ENCODE peak calls at places on chromosomes 2 and 18, in five cellular contexts. One of them, this sample, is unnamed.

GRCh38 chr2:47784349-47784851 is 1.5 kb downstream of the MSH6 start:
- DNase-seq in H9: no peak
- DNase-seq in IMR-90: peak; percentile 34
- DNase-seq in H1: no peak
- DNase-seq in mesendoderm: peak; percentile 47
- DNase-seq in this sample: peak; percentile 70

GRCh38 chr18:27735117-27735516 is 441.8 kb downstream of the CDH2 start:
- DNase-seq in H9: no peak
- DNase-seq in IMR-90: no peak
- DNase-seq in H1: no peak
- DNase-seq in mesendoderm: no peak
- DNase-seq in this sample: no peak

GRCh38 chr2:73987109-73987947 is 2.6 kb downstream of the TET3 start:
- DNase-seq in H9: no peak
- DNase-seq in IMR-90: peak; percentile 62
- DNase-seq in H1: no peak
- DNase-seq in mesendoderm: no peak
- DNase-seq in this sample: peak; percentile 55

GRCh38 chr2:105118960-105119359 is 81.1 kb downstream of the MRPS9 start:
- DNase-seq in H9: peak; percentile 76
- DNase-seq in IMR-90: no peak
- DNase-seq in H1: no peak
- DNase-seq in mesendoderm: peak; percentile 63
- DNase-seq in this sample: peak; percentile 13

GRCh38 chr2:62305421-62306176 is 109.7 kb downstream of the B3GNT2 start:
- DNase-seq in H9: no peak
- DNase-seq in IMR-90: no peak
- DNase-seq in H1: no peak
- DNase-seq in mesendoderm: peak; percentile 65
- DNase-seq in this sample: peak; percentile 48

GRCh38 chr2:223909048-223909741 is 35.9 kb downstream of the WDFY1 start:
- DNase-seq in H9: no peak
- DNase-seq in IMR-90: no peak
- DNase-seq in H1: no peak
- DNase-seq in mesendoderm: no peak
- DNase-seq in this sample: no peak

GRCh38 chr2:238942080-238942761 is 94.3 kb downstream of the TWIST2 start:
- DNase-seq in H9: peak; percentile 12
- DNase-seq in IMR-90: no peak
- DNase-seq in H1: no peak
- DNase-seq in mesendoderm: no peak
- DNase-seq in this sample: no peak

GRCh38 chr18:34647251-34647650 is 62.8 kb upstream of the DTNA start:
- DNase-seq in H9: peak; percentile 82
- DNase-seq in IMR-90: no peak
- DNase-seq in H1: no peak
- DNase-seq in mesendoderm: peak; percentile 96
- DNase-seq in this sample: no peak

GRCh38 chr18:6222271-6222670 is 192.4 kb downstream of the L3MBTL4 start:
- DNase-seq in H9: no peak
- DNase-seq in IMR-90: no peak
- DNase-seq in H1: no peak
- DNase-seq in mesendoderm: no peak
- DNase-seq in this sample: no peak

GRCh38 chr2:176281267-176281666 is 12.0 kb downstream of the MTX2 start:
- DNase-seq in H9: no peak
- DNase-seq in IMR-90: peak; percentile 61
- DNase-seq in H1: no peak
- DNase-seq in mesendoderm: no peak
- DNase-seq in this sample: peak; percentile 8

GRCh38 chr2:45382744-45383143 is 228.3 kb downstream of the SRBD1 start:
- DNase-seq in H9: no peak
- DNase-seq in IMR-90: peak; percentile 65
- DNase-seq in H1: no peak
- DNase-seq in mesendoderm: no peak
- DNase-seq in this sample: peak; percentile 5

GRCh38 chr18:51211552-51211951 is 14.1 kb upstream of the MEX3C start:
- DNase-seq in H9: no peak
- DNase-seq in IMR-90: peak; percentile 59
- DNase-seq in H1: no peak
- DNase-seq in mesendoderm: no peak
- DNase-seq in this sample: peak; percentile 66

GRCh38 chr2:5690718-5691658 is 1.2 kb upstream of the SOX11 start:
- DNase-seq in H9: peak; percentile 81
- DNase-seq in IMR-90: peak; percentile 66
- DNase-seq in H1: no peak
- DNase-seq in mesendoderm: peak; percentile 90
- DNase-seq in this sample: peak; percentile 64

GRCh38 chr18:25842665-25843064 is 247.7 kb downstream of the SS18 start:
- DNase-seq in H9: no peak
- DNase-seq in IMR-90: no peak
- DNase-seq in H1: no peak
- DNase-seq in mesendoderm: no peak
- DNase-seq in this sample: no peak

GRCh38 chr2:203534486-203535077 is 519 bp downstream of the RAPH1 start:
- DNase-seq in H9: no peak
- DNase-seq in IMR-90: no peak
- DNase-seq in H1: no peak
- DNase-seq in mesendoderm: no peak
- DNase-seq in this sample: peak; percentile 54

GRCh38 chr18:72738136-72738535 is 129.7 kb downstream of the NETO1 start:
- DNase-seq in H9: no peak
- DNase-seq in IMR-90: no peak
- DNase-seq in H1: no peak
- DNase-seq in mesendoderm: no peak
- DNase-seq in this sample: no peak

GRCh38 chr2:63488118-63488713 is 100.1 kb downstream of the WDPCP start:
- DNase-seq in H9: no peak
- DNase-seq in IMR-90: peak; percentile 46
- DNase-seq in H1: no peak
- DNase-seq in mesendoderm: peak; percentile 28
- DNase-seq in this sample: peak; percentile 39

GRCh38 chr2:31233741-31234689 is at the start of gene EHD3:
- DNase-seq in H9: peak; percentile 99
- DNase-seq in IMR-90: peak; percentile 91
- DNase-seq in H1: peak; percentile 95
- DNase-seq in mesendoderm: peak; percentile 99
- DNase-seq in this sample: peak; percentile 96

GRCh38 chr2:46827274-46827930 is 88.2 kb downstream of the MCFD2 start:
- DNase-seq in H9: no peak
- DNase-seq in IMR-90: peak; percentile 81
- DNase-seq in H1: no peak
- DNase-seq in mesendoderm: no peak
- DNase-seq in this sample: peak; percentile 61

DNA sequence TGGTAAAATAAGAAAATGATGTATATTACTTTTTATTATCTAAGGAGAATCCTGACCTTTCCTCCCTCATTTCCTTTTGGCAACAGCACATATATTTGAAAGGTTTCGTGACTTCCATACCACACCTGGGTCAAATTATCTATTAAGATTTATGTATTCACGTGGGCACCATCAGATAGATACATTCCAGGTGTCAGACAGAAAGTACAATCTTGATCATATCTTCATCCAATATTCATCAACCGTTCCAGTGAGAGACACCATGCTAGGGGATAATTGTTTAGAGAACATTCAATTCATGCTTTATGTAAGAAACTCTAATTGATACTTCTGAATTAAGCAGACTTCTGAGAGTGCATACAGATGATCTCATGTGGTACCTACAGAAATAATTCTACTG is 73.7 kb downstream of the SCN9A start:
- DNase-seq in H9: no peak
- DNase-seq in IMR-90: no peak
- DNase-seq in H1: no peak
- DNase-seq in mesendoderm: no peak
- DNase-seq in this sample: no peak
- H2AK5ac ChIP-seq in H9: no peak overlapping the region
- H2AK5ac ChIP-seq in IMR-90: no peak overlapping the region
- H2AK5ac ChIP-seq in H1: no peak overlapping the region
- H2AK5ac ChIP-seq in mesendoderm: no peak overlapping the region
- H2AK5ac ChIP-seq in this sample: no peak overlapping the region

DNA sequence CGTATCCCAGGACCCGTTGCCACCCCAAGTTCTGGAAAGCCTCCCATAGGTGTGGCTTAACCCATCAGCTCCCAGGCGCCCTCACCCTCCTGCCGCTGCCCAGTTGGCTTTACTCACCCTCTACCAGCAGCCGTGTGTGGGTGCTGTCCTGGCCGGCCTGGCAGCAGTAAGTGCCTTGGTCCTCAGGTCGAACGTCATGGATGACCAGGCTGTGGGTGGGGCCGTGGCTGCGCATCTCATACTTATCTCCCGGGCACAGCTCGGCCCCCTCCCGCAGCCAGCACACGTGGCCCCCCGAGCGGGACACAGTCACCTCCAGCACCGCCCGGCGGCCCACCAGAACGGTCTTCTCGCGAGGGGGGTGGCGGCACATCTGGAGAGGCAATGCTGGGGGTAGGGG is 7.6 kb downstream of the TMEM198 start:
- DNase-seq in H9: peak; percentile 59
- DNase-seq in IMR-90: peak; percentile 49
- DNase-seq in H1: no peak
- DNase-seq in mesendoderm: peak; percentile 59
- DNase-seq in this sample: peak; percentile 63
- H2AK5ac ChIP-seq in H9: no peak overlapping the region
- H2AK5ac ChIP-seq in IMR-90: no peak overlapping the region
- H2AK5ac ChIP-seq in H1: no peak overlapping the region
- H2AK5ac ChIP-seq in mesendoderm: no peak overlapping the region
- H2AK5ac ChIP-seq in this sample: no peak overlapping the region

GRCh38 chr2:231612199-231613053 is 19.8 kb downstream of the TEX44 start:
- DNase-seq in H9: peak; percentile 93
- DNase-seq in IMR-90: peak; percentile 96
- DNase-seq in H1: no peak
- DNase-seq in mesendoderm: peak; percentile 96
- DNase-seq in this sample: peak; percentile 97
- H2AK5ac ChIP-seq in H9: no peak overlapping the region
- H2AK5ac ChIP-seq in IMR-90: peak overlapping the region; percentile 81
- H2AK5ac ChIP-seq in H1: peak overlapping the region; percentile 54
- H2AK5ac ChIP-seq in mesendoderm: no peak overlapping the region
- H2AK5ac ChIP-seq in this sample: peak overlapping the region; percentile 33

GRCh38 chr18:79590191-79591039 is 89.2 kb upstream of the CTDP1 start:
- DNase-seq in H9: no peak
- DNase-seq in IMR-90: no peak
- DNase-seq in H1: no peak
- DNase-seq in mesendoderm: no peak
- DNase-seq in this sample: no peak
- H2AK5ac ChIP-seq in H9: no peak overlapping the region
- H2AK5ac ChIP-seq in IMR-90: no peak overlapping the region
- H2AK5ac ChIP-seq in H1: peak overlapping the region; percentile 40
- H2AK5ac ChIP-seq in mesendoderm: no peak overlapping the region
- H2AK5ac ChIP-seq in this sample: no peak overlapping the region

GRCh38 chr18:78947291-78947690 is 32.3 kb upstream of the SALL3 start:
- DNase-seq in H9: no peak
- DNase-seq in IMR-90: no peak
- DNase-seq in H1: no peak
- DNase-seq in mesendoderm: no peak
- DNase-seq in this sample: no peak

GRCh38 chr18:78948221-78948620 is 31.4 kb upstream of the SALL3 start:
- DNase-seq in H9: no peak
- DNase-seq in IMR-90: no peak
- DNase-seq in H1: no peak
- DNase-seq in mesendoderm: no peak
- DNase-seq in this sample: no peak

GRCh38 chr18:78948707-78949106 is 30.9 kb upstream of the SALL3 start:
- DNase-seq in H9: no peak
- DNase-seq in IMR-90: no peak
- DNase-seq in H1: no peak
- DNase-seq in mesendoderm: no peak
- DNase-seq in this sample: no peak

GRCh38 chr18:78950386-78950785 is 29.2 kb upstream of the SALL3 start:
- DNase-seq in H9: no peak
- DNase-seq in IMR-90: no peak
- DNase-seq in H1: no peak
- DNase-seq in mesendoderm: no peak
- DNase-seq in this sample: no peak

DNA sequence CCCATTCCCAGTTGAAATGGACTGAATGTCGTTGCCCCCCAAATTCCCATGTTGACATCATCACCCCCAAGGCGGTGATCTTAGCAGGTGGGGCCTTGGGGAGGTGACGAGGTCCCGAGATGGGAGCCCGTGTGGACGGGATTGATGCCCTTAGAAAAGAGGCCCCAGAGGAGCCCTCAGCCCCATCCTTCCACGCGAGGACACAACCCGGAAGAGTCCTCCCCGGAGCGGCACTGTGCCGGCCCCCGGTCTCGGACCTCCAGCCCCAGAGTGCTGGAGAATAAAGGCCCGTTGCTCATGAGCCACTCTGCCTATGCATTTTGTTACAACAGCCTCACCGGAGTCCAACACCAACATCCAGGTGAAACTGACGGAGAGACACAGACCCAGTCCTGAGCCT is 30.4 kb upstream of the SALL3 start:
- DNase-seq in H9: no peak
- DNase-seq in IMR-90: no peak
- DNase-seq in H1: no peak
- DNase-seq in mesendoderm: no peak
- DNase-seq in this sample: no peak
- H2AK5ac ChIP-seq in H9: no peak overlapping the region
- H2AK5ac ChIP-seq in IMR-90: no peak overlapping the region
- H2AK5ac ChIP-seq in H1: no peak overlapping the region
- H2AK5ac ChIP-seq in mesendoderm: no peak overlapping the region
- H2AK5ac ChIP-seq in this sample: no peak overlapping the region

DNA sequence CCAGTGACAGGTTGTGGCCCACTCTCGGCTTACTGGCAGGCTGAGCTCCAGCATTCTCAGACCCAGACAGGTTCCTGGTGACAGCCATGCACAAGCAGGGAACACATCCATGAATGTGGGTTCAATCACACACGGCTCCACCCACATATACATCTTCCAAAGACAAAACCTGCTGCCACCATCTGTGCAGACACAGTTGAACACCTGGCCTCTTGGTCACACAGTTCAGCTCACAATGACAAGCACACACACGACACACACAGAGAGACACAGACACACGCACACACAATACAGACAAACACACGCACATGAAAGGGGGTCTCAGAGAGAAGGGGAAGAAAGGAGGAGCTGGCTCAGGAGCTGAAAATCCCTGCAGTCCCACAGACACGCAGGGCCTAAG is 32.1 kb upstream of the PTMA start:
- DNase-seq in H9: no peak
- DNase-seq in IMR-90: no peak
- DNase-seq in H1: no peak
- DNase-seq in mesendoderm: no peak
- DNase-seq in this sample: no peak
- H2AK5ac ChIP-seq in H9: no peak overlapping the region
- H2AK5ac ChIP-seq in IMR-90: peak overlapping the region; percentile 54
- H2AK5ac ChIP-seq in H1: peak overlapping the region; percentile 95
- H2AK5ac ChIP-seq in mesendoderm: no peak overlapping the region
- H2AK5ac ChIP-seq in this sample: peak overlapping the region; percentile 64